ENCODE peak calls at places on chromosome 14, in nine cellular contexts. U is adrenal gland, L is body of pancreas, G is A549, A is prostate gland, R is transverse colon, C is heart left ventricle, Q is stomach, K is IMR-90. N is an unnamed sample.

GRCh38 chr14:105384041-105384557 is 14.2 kb upstream of the TEX22 start:
- DNase-seq in G (no peak), U (no peak), A (no peak), K (no peak), L (no peak), C (no peak), Q (no peak), R (no peak), N (no peak)

GRCh38 chr14:32224731-32225377 is 21.8 kb upstream of the RNU6-8 start:
- DNase-seq in U (peak; percentile 74), C (peak; percentile 37), G (peak; percentile 52), A (no peak), Q (no peak), L (peak; percentile 53), R (no peak), K (peak; percentile 54), N (peak; percentile 12)

GRCh38 chr14:24204163-24205146 is 1.0 kb upstream of the TSSK4 start:
- DNase-seq in K (no peak), G (no peak), C (no peak), U (peak; percentile 11), R (no peak), L (no peak), A (no peak), Q (no peak), N (no peak)

GRCh38 chr14:85234626-85235025 is 295.3 kb upstream of the FLRT2 start:
- DNase-seq in K (no peak), C (no peak), G (peak; percentile 26), U (no peak), Q (no peak), R (no peak), L (no peak), A (no peak), N (no peak)

GRCh38 chr14:75422169-75422568 is 5.7 kb upstream of the JDP2 start:
- DNase-seq in G (peak; percentile 74), C (no peak), L (no peak), R (no peak), K (peak; percentile 92), A (no peak), U (no peak), Q (no peak), N (no peak)

GRCh38 chr14:105015905-105016304 is 5.0 kb downstream of the CDCA4 start:
- DNase-seq in K (no peak), A (no peak), L (no peak), U (no peak), C (no peak), R (no peak), G (no peak), Q (no peak), N (no peak)

GRCh38 chr14:24679248-24680085 is 45.5 kb upstream of the GZMB start:
- DNase-seq in K (no peak), A (no peak), U (no peak), G (no peak), Q (no peak), L (no peak), R (no peak), C (no peak), N (no peak)

GRCh38 chr14:103762011-103762410 is 46.4 kb downstream of the ZFYVE21 start:
- DNase-seq in Q (no peak), G (no peak), C (no peak), L (no peak), K (peak; percentile 66), R (no peak), U (no peak), A (no peak), N (no peak)

GRCh38 chr14:70642313-70643235 is 858 bp downstream of the TTC9 start:
- DNase-seq in R (peak; percentile 39), K (no peak), L (peak; percentile 13), G (no peak), U (no peak), Q (no peak), A (no peak), C (no peak), N (no peak)

GRCh38 chr14:55249423-55249822 is 21.8 kb upstream of the FBXO34 start:
- DNase-seq in U (no peak), L (no peak), C (no peak), R (no peak), K (peak; percentile 72), A (no peak), Q (no peak), G (no peak), N (no peak)

GRCh38 chr14:88535149-88535548 is 19.7 kb downstream of the PTPN21 start:
- DNase-seq in C (no peak), U (no peak), Q (no peak), K (no peak), G (peak; percentile 23), L (peak; percentile 52), A (no peak), R (peak; percentile 75), N (no peak)

GRCh38 chr14:91273885-91274273 is 29.4 kb upstream of the GPR68 start:
- DNase-seq in K (no peak), R (no peak), A (no peak), G (no peak), C (no peak), Q (no peak), L (no peak), U (no peak), N (no peak)

GRCh38 chr14:103868242-103868897 is 21.0 kb upstream of the PPP1R13B start:
- DNase-seq in K (no peak), Q (no peak), L (no peak), C (no peak), A (peak; percentile 82), R (no peak), U (no peak), G (no peak), N (no peak)

GRCh38 chr14:94473666-94474410 is 2.2 kb downstream of the SERPINA9 start:
- DNase-seq in K (no peak), R (no peak), U (peak; percentile 28), L (no peak), C (no peak), A (no peak), G (no peak), Q (no peak), N (no peak)

GRCh38 chr14:103483600-103483999 is 39.0 kb downstream of the CKB start:
- DNase-seq in A (no peak), K (peak; percentile 98), U (peak; percentile 81), G (no peak), L (peak; percentile 66), C (no peak), R (no peak), Q (peak; percentile 34), N (no peak)

GRCh38 chr14:42111355-42111754 is 504.7 kb downstream of the LRFN5 start:
- DNase-seq in U (no peak), C (no peak), K (no peak), Q (no peak), R (no peak), G (no peak), L (no peak), A (no peak), N (no peak)

GRCh38 chr14:104824353-104824997 is 23.6 kb downstream of the ZBTB42 start:
- DNase-seq in L (no peak), C (no peak), R (no peak), Q (no peak), G (no peak), A (no peak), U (no peak), K (no peak), N (no peak)

GRCh38 chr14:24372701-24373416 is 4.9 kb downstream of the NFATC4 start:
- DNase-seq in G (no peak), Q (peak; percentile 7), U (peak; percentile 61), R (no peak), C (peak; percentile 78), A (no peak), K (no peak), L (peak; percentile 17), N (no peak)

DNA sequence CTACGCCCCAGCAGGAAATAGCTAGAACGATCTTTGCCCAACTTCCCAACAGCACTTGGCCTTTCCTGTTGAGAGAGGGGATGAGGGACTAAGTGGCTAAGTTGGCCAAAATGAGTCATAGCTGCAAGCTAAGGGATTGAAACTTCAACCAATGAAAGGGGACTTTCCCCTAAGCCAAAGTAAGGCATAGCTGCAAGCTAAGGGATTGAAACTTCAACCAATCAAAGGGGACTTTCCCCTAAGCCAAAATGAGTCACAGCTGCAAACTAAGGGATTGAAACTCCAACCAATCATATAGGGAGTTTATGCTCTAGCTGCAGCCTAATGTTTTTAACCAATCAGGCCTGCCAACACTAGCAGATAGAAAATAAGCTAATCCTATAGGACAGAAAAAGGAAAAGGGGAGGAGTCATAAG is 100.5 kb upstream of the SSTR1 start:
- DNase-seq in Q (no peak), K (peak; percentile 20), U (no peak), L (no peak), A (no peak), G (no peak), C (no peak), R (no peak), N (no peak)
- TF ChIP-seq POLR2A in Q (no peak), K (no peak), U (no peak), L (no peak), A (no peak), G (no peak), C (no peak), R (no peak), N (no peak)

GRCh38 chr14:92940543-92940942 is 17.6 kb downstream of the CHGA start:
- DNase-seq in Q (no peak), U (no peak), R (no peak), A (no peak), C (no peak), L (no peak), K (no peak), G (no peak), N (no peak)
- TF ChIP-seq POLR2A in Q (no peak), U (no peak), R (no peak), A (no peak), C (no peak), L (no peak), K (no peak), G (no peak), N (no peak)

GRCh38 chr14:22898302-22898894 is 15.4 kb downstream of the REM2 start:
- DNase-seq in U (no peak), K (peak; percentile 88), Q (no peak), G (peak; percentile 24), R (no peak), C (no peak), A (no peak), L (no peak), N (peak; percentile 73)
- TF ChIP-seq POLR2A in U (no peak), K (peak; percentile 41), Q (no peak), G (no peak), R (no peak), C (no peak), A (no peak), L (no peak), N (no peak)

DNA sequence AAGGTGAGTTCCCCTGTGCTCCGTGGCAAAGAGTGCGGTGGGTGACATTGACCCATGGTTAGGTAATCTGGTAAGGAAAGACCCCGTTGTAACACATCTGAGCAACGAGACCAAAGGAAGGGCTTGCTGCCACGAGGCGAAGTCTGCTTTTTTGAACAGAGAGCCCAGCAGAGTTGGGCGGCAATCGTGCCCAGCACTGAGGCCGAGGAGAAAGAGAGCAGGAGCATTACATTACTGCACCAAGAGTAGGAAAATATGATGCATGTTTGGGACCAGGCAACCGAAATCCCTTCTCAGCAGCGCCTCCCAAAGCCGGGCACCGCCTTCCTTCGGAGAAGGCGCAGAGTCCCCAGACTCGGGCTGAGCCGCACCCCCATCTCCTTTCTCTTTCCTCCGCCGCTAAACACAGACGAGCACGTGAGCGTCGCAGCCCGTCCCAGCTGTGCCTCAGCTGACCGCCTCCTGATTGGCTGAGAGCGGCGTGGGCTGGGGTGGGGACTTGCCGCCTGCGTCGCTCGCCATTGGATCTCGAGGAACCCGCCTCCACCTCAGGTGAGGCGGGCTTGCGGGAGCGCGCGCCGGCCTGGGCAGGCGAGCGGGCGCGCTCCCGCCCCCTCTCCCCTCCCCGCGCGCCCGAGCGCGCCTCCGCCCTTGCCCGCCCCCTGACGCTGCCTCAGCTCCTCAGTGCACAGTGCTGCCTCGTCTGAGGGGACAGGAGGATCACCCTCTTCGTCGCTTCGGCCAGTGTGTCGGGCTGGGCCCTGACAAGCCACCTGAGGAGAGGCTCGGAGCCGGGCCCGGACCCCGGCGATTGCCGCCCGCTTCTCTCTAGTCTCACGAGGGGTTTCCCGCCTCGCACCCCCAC is at the start of gene HIF1A:
- DNase-seq in U (peak; percentile 98), K (peak; percentile 99), R (peak; percentile 97), G (peak; percentile 98), C (peak; percentile 98), L (peak; percentile 97), A (peak; percentile 97), Q (peak; percentile 97), N (peak; percentile 98)
- TF ChIP-seq POLR2A in U (peak; percentile 97), K (peak; percentile 97), R (peak; percentile 97), G (peak; percentile 95), C (peak; percentile 95), L (peak; percentile 98), A (peak; percentile 96), Q (no peak), N (peak; percentile 89)